ENCODE peak calls at places on chromosomes 11 and 22, in seven cellular contexts. E, S, N, V, A, J and Q are unnamed samples.

GRCh38 chr11:63961608-63962412 is 12.6 kb upstream of the COX8A start:
- DNase-seq in E (peak), S (peak), N (no peak), V (peak), A (no peak), J (no peak), Q (no peak)

GRCh38 chr11:118052581-118053206 is 24.2 kb upstream of the TMPRSS4 start:
- DNase-seq in E (no peak), S (no peak), N (no peak), V (no peak), A (no peak), J (no peak), Q (peak)

GRCh38 chr22:17734197-17734596 is 40.1 kb downstream of the BID start:
- DNase-seq in E (no peak), S (peak), N (no peak), V (no peak), A (no peak), J (no peak), Q (no peak)

GRCh38 chr22:45636668-45637067 is 35.0 kb upstream of the ATXN10 start:
- DNase-seq in E (no peak), S (no peak), N (no peak), V (no peak), A (no peak), J (no peak), Q (no peak)

GRCh38 chr11:79212711-79213110 is 228.1 kb downstream of the TENM4 start:
- DNase-seq in E (no peak), S (no peak), N (no peak), V (no peak), A (no peak), J (no peak), Q (no peak)

GRCh38 chr11:126277780-126278179 is 5.1 kb upstream of the TIRAP start:
- DNase-seq in E (no peak), S (no peak), N (no peak), V (no peak), A (no peak), J (no peak), Q (no peak)

GRCh38 chr22:42719656-42720262 is 911 bp downstream of the A4GALT start:
- DNase-seq in E (no peak), S (no peak), N (no peak), V (no peak), A (no peak), J (no peak), Q (no peak)

GRCh38 chr11:128195057-128195751 is 392.2 kb downstream of the ETS1 start:
- DNase-seq in E (no peak), S (no peak), N (no peak), V (no peak), A (no peak), J (no peak), Q (no peak)

GRCh38 chr11:3073029-3073435 is 15.8 kb upstream of the CARS1 start:
- DNase-seq in E (no peak), S (peak), N (no peak), V (no peak), A (no peak), J (no peak), Q (no peak)

GRCh38 chr11:44950625-44951472 is at the start of gene TP53I11:
- DNase-seq in E (peak), S (peak), N (peak), V (peak), A (peak), J (no peak), Q (peak)

GRCh38 chr11:81772161-81772560 is 961.5 kb downstream of the FAM181B start:
- DNase-seq in E (peak), S (no peak), N (no peak), V (no peak), A (no peak), J (peak), Q (no peak)

GRCh38 chr11:63620928-63621539 is 6.8 kb upstream of the PLAAT3 start:
- DNase-seq in E (no peak), S (no peak), N (no peak), V (no peak), A (no peak), J (no peak), Q (no peak)

GRCh38 chr11:130601764-130602163 is 153.3 kb downstream of the ADAMTS15 start:
- DNase-seq in E (no peak), S (no peak), N (no peak), V (no peak), A (no peak), J (no peak), Q (no peak)

GRCh38 chr11:99311870-99312269 is 291.1 kb downstream of the CNTN5 start:
- DNase-seq in E (no peak), S (no peak), N (no peak), V (no peak), A (no peak), J (no peak), Q (no peak)

GRCh38 chr22:30234786-30235470 is 11.6 kb downstream of the LIF start:
- DNase-seq in E (peak), S (no peak), N (no peak), V (no peak), A (no peak), J (no peak), Q (no peak)

GRCh38 chr11:37946155-37946766 is 1348.2 kb upstream of the RAG2 start:
- DNase-seq in E (peak), S (peak), N (no peak), V (no peak), A (no peak), J (peak), Q (no peak)

GRCh38 chr11:86799680-86800075 is 664 bp upstream of the PRSS23 start:
- DNase-seq in E (no peak), S (no peak), N (no peak), V (no peak), A (no peak), J (no peak), Q (no peak)

GRCh38 chr11:107042748-107043147 is 24.5 kb upstream of the GUCY1A2 start:
- DNase-seq in E (no peak), S (no peak), N (no peak), V (no peak), A (no peak), J (no peak), Q (no peak)

GRCh38 chr22:48138427-48138826 is 1376.0 kb downstream of the TBC1D22A start:
- DNase-seq in E (no peak), S (no peak), N (no peak), V (no peak), A (no peak), J (no peak), Q (peak)

GRCh38 chr11:63811522-63811921 is 1.7 kb upstream of the SPINDOC start:
- DNase-seq in E (no peak), S (no peak), N (no peak), V (no peak), A (no peak), J (no peak), Q (no peak)

GRCh38 chr11:30479899-30480298 is 106.3 kb downstream of the MPPED2 start:
- DNase-seq in E (no peak), S (no peak), N (no peak), V (no peak), A (no peak), J (no peak), Q (no peak)

GRCh38 chr11:43988040-43988793 is 45.8 kb downstream of the C11orf96 start:
- DNase-seq in E (no peak), S (no peak), N (no peak), V (peak), A (no peak), J (no peak), Q (no peak)

GRCh38 chr11:2885017-2885675 is 429 bp downstream of the CDKN1C start:
- DNase-seq in E (peak), S (peak), N (no peak), V (no peak), A (peak), J (no peak), Q (no peak)

GRCh38 chr11:90556612-90557011 is 333.8 kb upstream of the CHORDC1 start:
- DNase-seq in E (no peak), S (no peak), N (no peak), V (no peak), A (no peak), J (no peak), Q (no peak)

GRCh38 chr11:12704049-12704448 is 29.8 kb downstream of the TEAD1 start:
- DNase-seq in E (no peak), S (no peak), N (no peak), V (peak), A (no peak), J (no peak), Q (no peak)

GRCh38 chr11:10349806-10350205 is 44.9 kb downstream of the ADM start:
- DNase-seq in E (no peak), S (no peak), N (no peak), V (no peak), A (no peak), J (no peak), Q (no peak)

GRCh38 chr22:46574993-46575914 is 37.8 kb upstream of the CELSR1 start:
- DNase-seq in E (peak), S (no peak), N (no peak), V (no peak), A (no peak), J (no peak), Q (peak)

GRCh38 chr11:7523416-7524210 is 9.8 kb downstream of the PPFIBP2 start:
- DNase-seq in E (no peak), S (no peak), N (no peak), V (no peak), A (no peak), J (no peak), Q (peak)

GRCh38 chr22:36776722-36777121 is 803 bp upstream of the IFT27 start:
- DNase-seq in E (no peak), S (no peak), N (no peak), V (no peak), A (peak), J (no peak), Q (no peak)